ENCODE peak calls at places on chromosomes 2 and 18, in five cellular contexts. L is GM23248, O is neural progenitor cell, J is PC-9, K is IMR-90. H is an unnamed sample.

GRCh38 chr18:43380098-43380672 is 102.9 kb upstream of the SYT4 start:
- DNase-seq in L (no peak), O (no peak), J (no peak), K (no peak), H (no peak)

GRCh38 chr2:216752855-216753505 is 57.6 kb upstream of the IGFBP5 start:
- DNase-seq in L (peak; percentile 9), O (no peak), J (no peak), K (peak; percentile 11), H (no peak)

GRCh38 chr2:2909086-2910035 is 468.3 kb downstream of the EIPR1 start:
- DNase-seq in L (no peak), O (no peak), J (no peak), K (no peak), H (no peak)

GRCh38 chr2:24620936-24621335 is 129.9 kb downstream of the NCOA1 start:
- DNase-seq in L (no peak), O (no peak), J (no peak), K (no peak), H (peak; percentile 20)

GRCh38 chr18:13254971-13255927 is 36.7 kb downstream of the LDLRAD4 start:
- DNase-seq in L (no peak), O (no peak), J (no peak), K (no peak), H (no peak)

GRCh38 chr2:237441605-237442004 is 27.6 kb upstream of the COL6A3 start:
- DNase-seq in L (peak; percentile 92), O (no peak), J (no peak), K (peak; percentile 89), H (no peak)

GRCh38 chr18:24271381-24272331 is 126.0 kb downstream of the OSBPL1A start:
- DNase-seq in L (peak; percentile 85), O (peak; percentile 95), J (peak; percentile 67), K (peak; percentile 72), H (no peak)

GRCh38 chr2:220556658-220557057 is 929.2 kb downstream of the SLC4A3 start:
- DNase-seq in L (peak; percentile 80), O (no peak), J (no peak), K (peak; percentile 67), H (no peak)

GRCh38 chr2:37795938-37796337 is 124.5 kb upstream of the CDC42EP3 start:
- DNase-seq in L (peak; percentile 81), O (no peak), J (peak; percentile 33), K (peak; percentile 90), H (no peak)

GRCh38 chr2:129737660-129738527 is 241.6 kb upstream of the RAB6C start:
- DNase-seq in L (no peak), O (no peak), J (no peak), K (no peak), H (no peak)

GRCh38 chr2:117985092-117985491 is 28.8 kb downstream of the CCDC93 start:
- DNase-seq in L (peak; percentile 35), O (peak; percentile 69), J (no peak), K (no peak), H (no peak)

GRCh38 chr2:98134138-98134537 is 47.2 kb downstream of the VWA3B start:
- DNase-seq in L (peak; percentile 10), O (peak; percentile 54), J (no peak), K (no peak), H (no peak)

GRCh38 chr2:193907561-193907960 is 1712.8 kb upstream of the TMEFF2 start:
- DNase-seq in L (no peak), O (no peak), J (no peak), K (no peak), H (no peak)

GRCh38 chr2:140770645-140771044 is 1360.2 kb downstream of the LRP1B start:
- DNase-seq in L (no peak), O (no peak), J (no peak), K (no peak), H (no peak)

GRCh38 chr2:200040251-200040650 is 84.9 kb downstream of the MAIP1 start:
- DNase-seq in L (peak; percentile 32), O (no peak), J (no peak), K (peak; percentile 72), H (no peak)

DNA sequence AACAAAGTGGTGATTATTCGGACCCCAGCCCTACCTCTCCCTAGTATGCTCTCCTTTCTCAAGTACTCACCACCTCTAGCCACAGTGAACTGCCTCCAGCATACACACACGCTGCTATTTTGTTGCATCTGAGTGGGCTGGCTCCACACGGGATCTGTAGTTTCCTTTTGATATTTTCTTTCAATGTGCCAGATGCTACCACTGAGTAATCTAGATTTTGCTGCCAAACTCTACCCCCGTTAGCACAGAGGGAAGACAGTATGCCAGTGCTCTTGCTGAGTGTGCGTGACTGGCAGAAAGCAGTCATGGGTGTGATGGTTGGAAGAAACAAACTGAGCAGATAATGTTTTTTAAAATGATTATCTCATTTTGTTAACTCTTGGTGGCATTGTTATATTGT is 11.6 kb downstream of the CFLAR start:
- DNase-seq in L (peak; percentile 94), O (no peak), J (no peak), K (peak; percentile 74), H (no peak)
- H4K20me1 ChIP-seq in L (no peaks in the 10 kb centered on the region), O (no peaks in the 10 kb centered on the region), J (no peaks in the 10 kb centered on the region), K (peaks cover 7% of the 10 kb centered on the region), H (no peaks in the 10 kb centered on the region)

DNA sequence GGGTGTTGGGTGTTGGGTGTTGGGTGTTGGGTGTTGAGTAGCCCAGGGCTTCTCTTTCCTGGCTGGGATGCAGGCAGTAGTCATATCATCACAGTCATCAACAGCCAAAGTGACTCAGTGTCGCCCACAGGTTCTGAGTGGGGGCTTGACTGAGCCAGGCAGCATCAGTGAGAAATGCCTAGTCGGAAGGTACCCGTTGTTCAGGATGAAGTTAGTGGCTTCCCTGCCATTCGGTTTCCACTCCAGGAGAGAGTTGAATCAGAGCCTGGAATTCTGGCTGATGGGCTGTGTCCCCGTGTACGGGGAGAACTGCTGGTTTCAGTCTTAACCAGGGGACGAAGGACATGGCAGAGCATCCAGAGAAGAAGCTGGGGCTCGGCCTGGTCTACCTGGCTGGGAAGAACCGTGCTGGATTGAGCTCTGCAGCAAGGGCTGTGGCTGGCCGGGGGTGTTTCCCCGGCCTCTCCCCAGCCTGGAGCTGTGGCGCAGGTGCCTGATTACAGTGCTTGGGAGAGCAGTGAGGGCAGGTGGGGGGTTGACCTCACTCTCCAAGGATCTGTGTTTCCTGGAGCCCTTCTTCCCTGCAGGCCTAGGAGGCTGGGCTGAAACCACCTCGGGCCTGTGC is 49.4 kb downstream of the AGAP1 start:
- DNase-seq in L (peak; percentile 77), O (no peak), J (peak; percentile 71), K (peak; percentile 50), H (no peak)
- H4K20me1 ChIP-seq in L (peaks cover 7% of the 10 kb centered on the region), O (peaks cover 96% of the 10 kb centered on the region), J (peaks cover 21% of the 10 kb centered on the region), K (peaks cover 73% of the 10 kb centered on the region), H (no peaks in the 10 kb centered on the region)

DNA sequence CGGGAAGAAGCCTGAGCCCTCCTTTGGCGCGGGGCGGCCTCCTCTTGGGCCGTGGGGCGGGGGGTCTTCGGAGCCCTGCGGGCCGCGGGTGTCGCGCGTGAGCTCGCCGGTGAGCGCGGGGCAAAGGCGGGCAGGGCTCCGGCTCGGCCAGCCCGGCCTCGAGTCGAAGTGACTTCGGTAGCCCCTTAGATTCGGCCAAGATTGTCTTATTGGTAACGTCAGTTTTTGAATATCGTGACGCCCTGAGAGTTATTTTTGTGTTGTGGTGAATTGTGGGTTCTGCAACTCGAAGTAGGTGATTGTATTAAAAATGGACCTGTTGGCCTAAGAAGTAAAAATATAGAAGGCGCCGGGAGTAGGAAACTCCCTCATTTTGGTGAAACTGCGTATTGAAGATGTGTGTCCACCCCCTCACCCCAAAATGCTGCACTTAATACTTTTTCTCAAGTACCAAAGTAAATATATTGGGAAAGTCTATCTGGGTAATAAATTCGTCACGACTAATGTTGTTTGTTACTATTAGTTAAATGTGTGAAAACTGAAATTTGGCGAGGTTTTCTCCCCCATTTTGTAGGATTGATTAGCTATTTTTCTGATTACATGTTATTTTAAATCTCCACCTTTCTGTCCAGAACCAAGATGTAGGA is 746 bp downstream of the MARCHF7 start:
- DNase-seq in L (peak; percentile 62), O (no peak), J (no peak), K (no peak), H (peak; percentile 69)
- H4K20me1 ChIP-seq in L (peaks cover 19% of the 10 kb centered on the region), O (peaks cover 51% of the 10 kb centered on the region), J (peaks cover 43% of the 10 kb centered on the region), K (peaks cover 49% of the 10 kb centered on the region), H (peaks cover 48% of the 10 kb centered on the region)

GRCh38 chr2:100140582-100140981 is 1.8 kb downstream of the AFF3 start:
- DNase-seq in L (no peak), O (no peak), J (no peak), K (no peak), H (peak; percentile 78)
- H4K20me1 ChIP-seq in L (no peaks in the 10 kb centered on the region), O (no peaks in the 10 kb centered on the region), J (no peaks in the 10 kb centered on the region), K (no peaks in the 10 kb centered on the region), H (no peaks in the 10 kb centered on the region)